ENCODE peak calls at places on chromosomes 16 and 17, in ten cellular contexts. X, S, U, D, O, N, F, A, J and Z are unnamed samples.

GRCh38 chr17:69123626-69124025 is 18.1 kb downstream of the ABCA6 start:
- DNase-seq in X (no peak), S (no peak), U (no peak), D (no peak), O (no peak), N (no peak), F (no peak), A (no peak), J (no peak), Z (no peak)

GRCh38 chr16:84350611-84351400 is 17.5 kb upstream of the ATP2C2 start:
- DNase-seq in X (no peak), S (no peak), U (no peak), D (no peak), O (no peak), N (no peak), F (no peak), A (no peak), J (no peak), Z (no peak)

GRCh38 chr17:27609606-27610303 is 21.2 kb upstream of the LGALS9 start:
- DNase-seq in X (peak; percentile 31), S (peak; percentile 73), U (peak; percentile 42), D (peak; percentile 50), O (peak; percentile 50), N (no peak), F (peak; percentile 62), A (no peak), J (peak; percentile 52), Z (no peak)

GRCh38 chr17:28807925-28808641 is 34.5 kb downstream of the FAM222B start:
- DNase-seq in X (peak; percentile 93), S (peak; percentile 51), U (peak; percentile 85), D (no peak), O (peak; percentile 10), N (no peak), F (no peak), A (no peak), J (peak; percentile 87), Z (no peak)

GRCh38 chr17:64327201-64327930 is 63.3 kb downstream of the PECAM1 start:
- DNase-seq in X (peak; percentile 65), S (no peak), U (no peak), D (no peak), O (no peak), N (no peak), F (no peak), A (no peak), J (peak; percentile 93), Z (no peak)

GRCh38 chr16:29977063-29977462 is 3.4 kb downstream of the TAOK2 start:
- DNase-seq in X (no peak), S (no peak), U (no peak), D (no peak), O (no peak), N (no peak), F (no peak), A (no peak), J (no peak), Z (peak; percentile 32)

GRCh38 chr17:61007980-61008379 is 330.3 kb downstream of the BCAS3 start:
- DNase-seq in X (peak; percentile 18), S (peak; percentile 19), U (no peak), D (no peak), O (no peak), N (no peak), F (peak; percentile 41), A (no peak), J (peak; percentile 38), Z (no peak)

GRCh38 chr16:54174201-54174600 is 112.4 kb downstream of the IRX3 start:
- DNase-seq in X (no peak), S (no peak), U (no peak), D (no peak), O (no peak), N (no peak), F (no peak), A (no peak), J (no peak), Z (no peak)

GRCh38 chr17:37312137-37312923 is 63.5 kb upstream of the C17orf78 start:
- DNase-seq in X (no peak), S (no peak), U (no peak), D (no peak), O (no peak), N (no peak), F (no peak), A (no peak), J (no peak), Z (no peak)

GRCh38 chr17:82435103-82435502 is 15.4 kb downstream of the CYBC1 start:
- DNase-seq in X (no peak), S (no peak), U (no peak), D (no peak), O (no peak), N (no peak), F (no peak), A (no peak), J (no peak), Z (no peak)

GRCh38 chr17:10162034-10162433 is 36.4 kb downstream of the GAS7 start:
- DNase-seq in X (no peak), S (no peak), U (no peak), D (no peak), O (no peak), N (no peak), F (no peak), A (no peak), J (peak; percentile 34), Z (no peak)
- H3K4me1 ChIP-seq in X (no peaks in the 10 kb centered on the region), S (no peaks in the 10 kb centered on the region), U (no peaks in the 10 kb centered on the region), D (no peaks in the 10 kb centered on the region), O (no peaks in the 10 kb centered on the region), N (no peaks in the 10 kb centered on the region), F (no peaks in the 10 kb centered on the region), A (no peaks in the 10 kb centered on the region), J (no peaks in the 10 kb centered on the region), Z (peaks cover 4% of the 10 kb centered on the region)

GRCh38 chr16:86642084-86642483 is 63.7 kb downstream of the FOXL1 start:
- DNase-seq in X (no peak), S (no peak), U (no peak), D (no peak), O (no peak), N (no peak), F (no peak), A (no peak), J (no peak), Z (no peak)

GRCh38 chr16:86640265-86640843 is 62.0 kb downstream of the FOXL1 start:
- DNase-seq in X (no peak), S (no peak), U (no peak), D (no peak), O (no peak), N (no peak), F (no peak), A (no peak), J (no peak), Z (no peak)

GRCh38 chr16:86639354-86639753 is 61.0 kb downstream of the FOXL1 start:
- DNase-seq in X (no peak), S (no peak), U (no peak), D (no peak), O (no peak), N (no peak), F (no peak), A (no peak), J (no peak), Z (no peak)

GRCh38 chr16:86647561-86647960 is 69.2 kb downstream of the FOXL1 start:
- DNase-seq in X (no peak), S (no peak), U (no peak), D (no peak), O (no peak), N (no peak), F (no peak), A (no peak), J (no peak), Z (no peak)

DNA sequence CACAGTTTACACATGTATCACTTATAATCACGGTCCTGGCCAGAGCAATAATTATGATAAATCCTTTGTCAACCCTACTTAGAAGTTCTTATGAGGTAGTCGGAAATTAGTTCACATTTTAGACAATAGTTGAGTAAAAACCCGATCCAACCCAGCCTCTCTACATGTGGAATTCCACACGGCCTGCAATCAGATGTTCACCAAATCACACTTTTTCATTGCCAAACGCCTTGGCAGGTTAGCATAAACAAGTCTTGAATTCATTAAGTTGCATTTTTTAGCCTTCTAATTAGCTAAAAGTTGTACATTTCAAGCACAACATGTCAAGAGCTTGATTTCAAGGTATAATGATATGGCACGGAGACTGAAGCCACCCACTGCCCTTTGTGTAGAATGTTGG is 65.3 kb downstream of the FOXL1 start:
- DNase-seq in X (no peak), S (no peak), U (no peak), D (no peak), O (no peak), N (no peak), F (no peak), A (no peak), J (no peak), Z (no peak)
- H3K9me3 ChIP-seq in X (no peaks in the 10 kb centered on the region), S (no peaks in the 10 kb centered on the region), U (no peaks in the 10 kb centered on the region), D (peaks cover 3% of the 10 kb centered on the region), O (no peaks in the 10 kb centered on the region), N (no peaks in the 10 kb centered on the region), F (no peaks in the 10 kb centered on the region), A (peaks cover 2% of the 10 kb centered on the region), J (no peaks in the 10 kb centered on the region), Z (peaks cover 4% of the 10 kb centered on the region)

GRCh38 chr16:51139568-51139967 is 11.5 kb downstream of the SALL1 start:
- DNase-seq in X (no peak), S (no peak), U (no peak), D (no peak), O (no peak), N (no peak), F (no peak), A (no peak), J (no peak), Z (no peak)
- H3K4me1 ChIP-seq in X (no peaks in the 10 kb centered on the region), S (no peaks in the 10 kb centered on the region), U (no peaks in the 10 kb centered on the region), D (no peaks in the 10 kb centered on the region), O (no peaks in the 10 kb centered on the region), N (no peaks in the 10 kb centered on the region), F (no peaks in the 10 kb centered on the region), A (no peaks in the 10 kb centered on the region), J (peaks cover 23% of the 10 kb centered on the region), Z (no peaks in the 10 kb centered on the region)

GRCh38 chr17:67746704-67747571 is 29.2 kb downstream of the NOL11 start:
- DNase-seq in X (no peak), S (no peak), U (no peak), D (no peak), O (no peak), N (no peak), F (peak; percentile 63), A (no peak), J (no peak), Z (no peak)

GRCh38 chr17:67753026-67753425 is 35.3 kb downstream of the NOL11 start:
- DNase-seq in X (no peak), S (no peak), U (no peak), D (no peak), O (no peak), N (no peak), F (no peak), A (no peak), J (no peak), Z (no peak)

GRCh38 chr17:67754001-67754400 is 36.3 kb downstream of the NOL11 start:
- DNase-seq in X (no peak), S (no peak), U (no peak), D (no peak), O (no peak), N (no peak), F (no peak), A (no peak), J (no peak), Z (no peak)

GRCh38 chr17:67750067-67750466 is 32.3 kb downstream of the NOL11 start:
- DNase-seq in X (no peak), S (no peak), U (no peak), D (no peak), O (no peak), N (no peak), F (no peak), A (no peak), J (no peak), Z (no peak)

GRCh38 chr17:67751101-67752074 is 33.7 kb downstream of the NOL11 start:
- DNase-seq in X (no peak), S (no peak), U (peak; percentile 65), D (no peak), O (no peak), N (no peak), F (no peak), A (no peak), J (no peak), Z (no peak)
- H3K9me3 ChIP-seq in X (no peaks in the 10 kb centered on the region), S (no peaks in the 10 kb centered on the region), U (no peaks in the 10 kb centered on the region), D (no peaks in the 10 kb centered on the region), O (no peaks in the 10 kb centered on the region), N (no peaks in the 10 kb centered on the region), F (no peaks in the 10 kb centered on the region), A (no peaks in the 10 kb centered on the region), J (no peaks in the 10 kb centered on the region), Z (no peaks in the 10 kb centered on the region)